ENCODE peak calls at places on chromosomes 7 and 10, in ten cellular contexts. O is body of pancreas; Q is aorta; K is effector memory CD4-positive, alpha-beta T cell; P is cardiac muscle cell; T is SK-N-SH; S is neuronal stem cell; G is suprapubic skin; X is A549; D is mesendoderm. C is an unnamed sample.

GRCh38 chr7:77855371-77856083 is 57.0 kb downstream of the PHTF2 start:
- DNase-seq in O (peak; percentile 54), Q (no peak), K (no peak), P (no peak), T (no peak), S (no peak), G (no peak), X (no peak), D (no peak), C (no peak)

GRCh38 chr10:18140149-18140956 is at the start of gene CACNB2:
- DNase-seq in O (peak; percentile 85), Q (peak; percentile 80), K (no peak), P (peak; percentile 91), T (peak; percentile 86), S (peak; percentile 52), G (peak; percentile 76), X (no peak), D (peak; percentile 77), C (no peak)

GRCh38 chr7:85464042-85464651 is 277.3 kb upstream of the SEMA3D start:
- DNase-seq in O (no peak), Q (no peak), K (no peak), P (no peak), T (no peak), S (no peak), G (no peak), X (no peak), D (no peak), C (no peak)

GRCh38 chr10:76311752-76312699 is 880.6 kb downstream of the LRMDA start:
- DNase-seq in O (peak; percentile 67), Q (no peak), K (no peak), P (peak; percentile 49), T (peak; percentile 58), S (no peak), G (no peak), X (peak; percentile 58), D (peak; percentile 84), C (no peak)

GRCh38 chr7:284762-285722 is 4.9 kb upstream of the FOXL3 start:
- DNase-seq in O (no peak), Q (no peak), K (no peak), P (no peak), T (no peak), S (no peak), G (peak; percentile 36), X (no peak), D (no peak), C (no peak)

GRCh38 chr7:44348300-44348699 is 22.9 kb upstream of the CAMK2B start:
- DNase-seq in O (no peak), Q (no peak), K (no peak), P (peak; percentile 24), T (peak; percentile 44), S (no peak), G (no peak), X (peak; percentile 28), D (peak; percentile 89), C (no peak)

GRCh38 chr7:11212080-11212711 is 238.5 kb downstream of the PHF14 start:
- DNase-seq in O (peak; percentile 55), Q (no peak), K (no peak), P (peak; percentile 80), T (peak; percentile 56), S (peak; percentile 61), G (no peak), X (peak; percentile 25), D (peak; percentile 75), C (no peak)

GRCh38 chr7:2985866-2986265 is 57.8 kb downstream of the CARD11 start:
- DNase-seq in O (no peak), Q (no peak), K (no peak), P (no peak), T (no peak), S (no peak), G (no peak), X (no peak), D (no peak), C (no peak)

GRCh38 chr7:112965506-112965905 is 121.1 kb downstream of the GPR85 start:
- DNase-seq in O (no peak), Q (no peak), K (no peak), P (no peak), T (no peak), S (no peak), G (no peak), X (no peak), D (no peak), C (no peak)

GRCh38 chr7:151694828-151695580 is 175.3 kb upstream of the RHEB start:
- DNase-seq in O (peak; percentile 45), Q (peak; percentile 73), K (no peak), P (no peak), T (peak; percentile 68), S (no peak), G (peak; percentile 88), X (no peak), D (peak; percentile 67), C (no peak)

GRCh38 chr7:123845823-123846216 is 851 bp downstream of the HYAL4 start:
- DNase-seq in O (no peak), Q (no peak), K (no peak), P (no peak), T (peak; percentile 11), S (no peak), G (no peak), X (no peak), D (no peak), C (no peak)

GRCh38 chr7:157656195-157656769 is 319.5 kb downstream of the DNAJB6 start:
- DNase-seq in O (no peak), Q (no peak), K (no peak), P (no peak), T (peak; percentile 73), S (no peak), G (no peak), X (no peak), D (peak; percentile 18), C (no peak)

GRCh38 chr10:110335314-110336064 is 30.8 kb upstream of the SMNDC1 start:
- DNase-seq in O (no peak), Q (no peak), K (no peak), P (no peak), T (no peak), S (no peak), G (no peak), X (no peak), D (no peak), C (no peak)
- H3K27ac ChIP-seq in O (no peak overlapping the region), Q (no peak overlapping the region), K (no peak overlapping the region), P (peak overlapping the region; percentile 22), T (peak overlapping the region; percentile 50), S (peak overlapping the region; percentile 65), G (no peak overlapping the region), X (peak overlapping the region; percentile 72), D (no peak overlapping the region), C (no peak overlapping the region)

DNA sequence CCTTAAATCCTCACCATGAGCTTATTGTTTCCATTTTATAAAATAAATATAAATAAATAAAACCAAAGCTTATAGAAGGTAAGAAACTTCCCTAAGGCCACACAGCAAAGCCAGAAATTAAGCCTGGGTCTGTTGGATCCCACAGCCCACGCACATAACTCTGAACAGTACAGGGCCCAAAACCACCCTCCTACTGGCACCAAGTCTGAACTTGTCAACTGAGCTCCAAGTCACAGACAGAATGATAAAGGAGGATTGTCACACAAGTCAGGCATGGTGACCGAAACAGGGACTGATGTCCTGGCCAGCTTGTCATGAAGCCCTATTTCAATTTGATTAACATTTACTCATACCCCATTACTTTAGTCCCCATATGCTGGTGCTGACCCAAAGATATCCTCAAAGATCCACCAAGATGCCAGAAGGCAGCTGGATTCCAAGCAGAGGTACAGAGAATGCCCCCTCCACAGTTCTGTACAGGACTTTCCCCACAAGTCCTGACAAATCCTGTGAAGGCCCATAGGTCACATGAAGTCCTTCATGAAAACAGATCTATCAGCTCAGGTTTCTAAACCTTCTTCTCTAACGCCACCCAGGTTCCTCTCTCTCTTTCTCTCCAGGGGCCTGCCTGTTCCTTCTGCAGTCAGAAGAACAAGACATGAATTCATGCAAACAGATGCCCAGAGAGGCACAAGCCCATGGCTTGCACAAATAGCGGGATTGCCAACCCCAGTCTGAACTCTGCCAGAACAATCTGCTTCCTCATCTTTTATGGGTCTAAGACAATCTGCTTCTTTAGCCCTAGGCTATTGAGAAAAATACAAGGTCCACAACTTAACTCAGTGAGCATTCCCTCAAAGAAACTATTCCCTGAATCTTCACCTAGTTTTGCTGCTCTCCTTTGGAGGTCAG is 60.9 kb downstream of the GLI3 start:
- DNase-seq in O (no peak), Q (no peak), K (no peak), P (no peak), T (no peak), S (no peak), G (no peak), X (no peak), D (no peak), C (no peak)
- H3K4me3 ChIP-seq in O (no peak overlapping the region), Q (no peak overlapping the region), K (no peak overlapping the region), P (no peak overlapping the region), T (no peak overlapping the region), S (no peak overlapping the region), G (no peak overlapping the region), X (no peak overlapping the region), D (no peak overlapping the region), C (no peak overlapping the region)

GRCh38 chr10:46291817-46292572 is 5.2 kb downstream of the ANTXRL start:
- DNase-seq in O (no peak), Q (no peak), K (no peak), P (no peak), T (no peak), S (no peak), G (peak; percentile 51), X (no peak), D (peak; percentile 48), C (no peak)
- H3K27ac ChIP-seq in O (no peak overlapping the region), Q (no peak overlapping the region), K (no peak overlapping the region), P (no peak overlapping the region), T (no peak overlapping the region), S (no peak overlapping the region), G (no peak overlapping the region), X (peak overlapping the region; percentile 42), D (no peak overlapping the region), C (no peak overlapping the region)

GRCh38 chr10:78963074-78964034 is 105.4 kb upstream of the ZMIZ1 start:
- DNase-seq in O (no peak), Q (no peak), K (no peak), P (no peak), T (peak; percentile 95), S (no peak), G (no peak), X (no peak), D (peak; percentile 28), C (no peak)

GRCh38 chr10:78959901-78960300 is 108.9 kb upstream of the ZMIZ1 start:
- DNase-seq in O (no peak), Q (no peak), K (no peak), P (no peak), T (no peak), S (no peak), G (no peak), X (no peak), D (no peak), C (no peak)

GRCh38 chr10:78959217-78959616 is 109.5 kb upstream of the ZMIZ1 start:
- DNase-seq in O (no peak), Q (no peak), K (no peak), P (no peak), T (no peak), S (no peak), G (no peak), X (no peak), D (no peak), C (no peak)

GRCh38 chr10:78960316-78960800 is 108.4 kb upstream of the ZMIZ1 start:
- DNase-seq in O (peak; percentile 54), Q (peak; percentile 91), K (no peak), P (peak; percentile 59), T (no peak), S (no peak), G (peak; percentile 80), X (no peak), D (no peak), C (no peak)

DNA sequence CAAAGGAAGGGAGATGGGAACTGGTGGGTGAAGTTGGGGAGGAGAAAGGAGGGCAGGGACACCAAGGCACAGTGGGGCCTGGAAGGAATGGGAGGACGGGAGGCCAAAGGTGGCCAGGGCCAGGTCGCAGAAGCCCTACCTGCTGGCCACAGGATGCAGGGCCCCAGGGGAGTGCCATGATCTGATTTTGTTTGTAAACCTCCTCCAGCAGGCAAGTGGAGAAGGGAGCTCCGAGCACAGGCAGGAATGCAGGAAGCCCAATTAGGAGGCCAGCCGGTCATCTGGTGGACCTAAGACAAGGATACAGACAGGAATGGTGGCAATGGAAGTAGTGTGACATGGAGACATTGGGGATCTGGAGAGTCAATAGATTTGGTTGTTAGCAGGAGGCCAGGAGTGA is 107.0 kb upstream of the ZMIZ1 start:
- DNase-seq in O (no peak), Q (no peak), K (no peak), P (no peak), T (no peak), S (no peak), G (no peak), X (no peak), D (peak; percentile 37), C (no peak)
- H3K4me3 ChIP-seq in O (no peak overlapping the region), Q (no peak overlapping the region), K (no peak overlapping the region), P (no peak overlapping the region), T (no peak overlapping the region), S (no peak overlapping the region), G (no peak overlapping the region), X (no peak overlapping the region), D (no peak overlapping the region), C (no peak overlapping the region)